ENCODE peak calls at places on chromosome 1, in seven cellular contexts. R, A, T, C, E, V and K are unnamed samples.

GRCh38 chr1:186793582-186793927 is 35.2 kb upstream of the PLA2G4A start:
- DNase-seq in R (no peak), A (no peak), T (no peak), C (no peak), E (no peak), V (no peak), K (peak; percentile 61)

GRCh38 chr1:161088587-161089110 is 709 bp downstream of the NECTIN4 start:
- DNase-seq in R (no peak), A (no peak), T (no peak), C (peak; percentile 84), E (peak; percentile 69), V (no peak), K (peak; percentile 53)

GRCh38 chr1:105608713-105609112 is 1447.8 kb upstream of the PRMT6 start:
- DNase-seq in R (no peak), A (no peak), T (no peak), C (peak; percentile 15), E (peak; percentile 2), V (no peak), K (peak; percentile 0)

GRCh38 chr1:233668725-233669294 is 54.9 kb downstream of the KCNK1 start:
- DNase-seq in R (no peak), A (no peak), T (no peak), C (peak; percentile 81), E (peak; percentile 77), V (no peak), K (peak; percentile 92)

GRCh38 chr1:9724706-9725476 is 73.4 kb downstream of the PIK3CD start:
- DNase-seq in R (peak; percentile 80), A (no peak), T (peak; percentile 63), C (peak; percentile 66), E (peak; percentile 71), V (peak; percentile 46), K (peak; percentile 60)

GRCh38 chr1:44505210-44505993 is 100.3 kb downstream of the RNF220 start:
- DNase-seq in R (no peak), A (no peak), T (no peak), C (no peak), E (no peak), V (peak; percentile 69), K (peak; percentile 8)

GRCh38 chr1:86778510-86779218 is 74.3 kb downstream of the SH3GLB1 start:
- DNase-seq in R (no peak), A (no peak), T (no peak), C (peak; percentile 14), E (no peak), V (no peak), K (peak; percentile 84)

GRCh38 chr1:19666139-19666465 is 1.4 kb downstream of the HTR6 start:
- DNase-seq in R (no peak), A (no peak), T (no peak), C (no peak), E (no peak), V (no peak), K (no peak)

GRCh38 chr1:156284762-156285161 is 637 bp downstream of the TMEM79 start:
- DNase-seq in R (no peak), A (no peak), T (no peak), C (no peak), E (no peak), V (no peak), K (no peak)